ENCODE peak calls at places on chromosomes 5 and 9, in ten cellular contexts. One of them, this sample, is unnamed. For H3K4me1, the result is how much of the 10 kb centered on the place peaks cover.

GRCh38 chr9:78062710-78063109 is 31.1 kb upstream of the GNAQ start:
- DNase-seq in NT2/D1: no peak
- DNase-seq in prostate gland: no peak
- DNase-seq in neural progenitor cell: no peak
- DNase-seq in IMR-90: no peak
- DNase-seq in stomach: no peak
- DNase-seq in PC-9: no peak
- DNase-seq in mesendoderm: no peak
- DNase-seq in ovary: no peak
- DNase-seq in adipocyte: no peak
- DNase-seq in this sample: no peak

GRCh38 chr5:1874348-1874747 is 8.4 kb downstream of the IRX4 start:
- DNase-seq in NT2/D1: no peak
- DNase-seq in prostate gland: no peak
- DNase-seq in neural progenitor cell: no peak
- DNase-seq in IMR-90: no peak
- DNase-seq in stomach: no peak
- DNase-seq in PC-9: no peak
- DNase-seq in mesendoderm: no peak
- DNase-seq in ovary: no peak
- DNase-seq in adipocyte: no peak
- DNase-seq in this sample: no peak

GRCh38 chr9:114180701-114181582 is 25.6 kb downstream of the COL27A1 start:
- DNase-seq in NT2/D1: no peak
- DNase-seq in prostate gland: no peak
- DNase-seq in neural progenitor cell: peak
- DNase-seq in IMR-90: peak
- DNase-seq in stomach: no peak
- DNase-seq in PC-9: no peak
- DNase-seq in mesendoderm: no peak
- DNase-seq in ovary: peak
- DNase-seq in adipocyte: peak
- DNase-seq in this sample: no peak

GRCh38 chr5:179837076-179838011 is 16.6 kb downstream of the SQSTM1 start:
- DNase-seq in NT2/D1: no peak
- DNase-seq in prostate gland: no peak
- DNase-seq in neural progenitor cell: no peak
- DNase-seq in IMR-90: no peak
- DNase-seq in stomach: no peak
- DNase-seq in PC-9: no peak
- DNase-seq in mesendoderm: no peak
- DNase-seq in ovary: no peak
- DNase-seq in adipocyte: no peak
- DNase-seq in this sample: no peak

GRCh38 chr9:104177003-104177611 is 83.0 kb downstream of the SMC2 start:
- DNase-seq in NT2/D1: peak
- DNase-seq in prostate gland: no peak
- DNase-seq in neural progenitor cell: peak
- DNase-seq in IMR-90: no peak
- DNase-seq in stomach: no peak
- DNase-seq in PC-9: no peak
- DNase-seq in mesendoderm: peak
- DNase-seq in ovary: no peak
- DNase-seq in adipocyte: peak
- DNase-seq in this sample: peak

GRCh38 chr9:92561374-92562329 is 25.9 kb upstream of the ECM2 start:
- DNase-seq in NT2/D1: no peak
- DNase-seq in prostate gland: no peak
- DNase-seq in neural progenitor cell: no peak
- DNase-seq in IMR-90: peak
- DNase-seq in stomach: no peak
- DNase-seq in PC-9: peak
- DNase-seq in mesendoderm: no peak
- DNase-seq in ovary: no peak
- DNase-seq in adipocyte: peak
- DNase-seq in this sample: no peak

GRCh38 chr5:132635873-132636272 is 22.1 kb upstream of the IL13 start:
- DNase-seq in NT2/D1: no peak
- DNase-seq in prostate gland: no peak
- DNase-seq in neural progenitor cell: no peak
- DNase-seq in IMR-90: no peak
- DNase-seq in stomach: no peak
- DNase-seq in PC-9: no peak
- DNase-seq in mesendoderm: peak
- DNase-seq in ovary: no peak
- DNase-seq in adipocyte: no peak
- DNase-seq in this sample: no peak

GRCh38 chr5:1243487-1244152 is 18.4 kb downstream of the SLC6A18 start:
- DNase-seq in NT2/D1: no peak
- DNase-seq in prostate gland: no peak
- DNase-seq in neural progenitor cell: peak
- DNase-seq in IMR-90: no peak
- DNase-seq in stomach: no peak
- DNase-seq in PC-9: no peak
- DNase-seq in mesendoderm: peak
- DNase-seq in ovary: no peak
- DNase-seq in adipocyte: no peak
- DNase-seq in this sample: no peak

GRCh38 chr9:115999498-115999897 is 154.1 kb upstream of the PAPPA start:
- DNase-seq in NT2/D1: no peak
- DNase-seq in prostate gland: no peak
- DNase-seq in neural progenitor cell: no peak
- DNase-seq in IMR-90: peak
- DNase-seq in stomach: no peak
- DNase-seq in PC-9: peak
- DNase-seq in mesendoderm: no peak
- DNase-seq in ovary: no peak
- DNase-seq in adipocyte: peak
- DNase-seq in this sample: no peak

GRCh38 chr5:36090033-36090432 is 23.4 kb upstream of the UGT3A2 start:
- DNase-seq in NT2/D1: peak
- DNase-seq in prostate gland: no peak
- DNase-seq in neural progenitor cell: peak
- DNase-seq in IMR-90: peak
- DNase-seq in stomach: no peak
- DNase-seq in PC-9: peak
- DNase-seq in mesendoderm: peak
- DNase-seq in ovary: no peak
- DNase-seq in adipocyte: peak
- DNase-seq in this sample: no peak

DNA sequence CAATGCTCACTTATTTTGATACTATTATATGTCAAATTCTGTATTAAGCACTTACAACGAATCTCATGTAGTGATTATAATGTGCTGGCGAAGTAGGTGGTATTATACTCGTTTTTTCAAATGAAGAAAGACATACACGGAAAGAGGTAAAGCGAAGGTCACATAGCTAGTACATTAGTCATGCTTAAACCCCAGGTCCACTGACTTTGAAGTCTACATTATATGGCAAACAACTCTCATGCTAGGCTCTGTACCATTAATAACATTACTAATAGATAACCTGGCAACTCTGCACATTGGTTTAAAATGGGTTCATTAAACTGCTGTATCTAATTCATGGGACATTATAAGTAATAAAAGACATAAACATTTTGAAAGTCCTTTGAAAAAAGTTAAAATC is 21.3 kb downstream of the FYB1 start:
- DNase-seq in NT2/D1: no peak
- DNase-seq in prostate gland: no peak
- DNase-seq in neural progenitor cell: no peak
- DNase-seq in IMR-90: no peak
- DNase-seq in stomach: no peak
- DNase-seq in PC-9: no peak
- DNase-seq in mesendoderm: no peak
- DNase-seq in ovary: no peak
- DNase-seq in adipocyte: no peak
- DNase-seq in this sample: no peak
- H3K4me1 ChIP-seq in NT2/D1: under half
- H3K4me1 ChIP-seq in prostate gland: under half
- H3K4me1 ChIP-seq in neural progenitor cell: under half
- H3K4me1 ChIP-seq in IMR-90: under half
- H3K4me1 ChIP-seq in stomach: under half
- H3K4me1 ChIP-seq in PC-9: half or more
- H3K4me1 ChIP-seq in mesendoderm: under half
- H3K4me1 ChIP-seq in ovary: under half
- H3K4me1 ChIP-seq in adipocyte: under half
- H3K4me1 ChIP-seq in this sample: under half

DNA sequence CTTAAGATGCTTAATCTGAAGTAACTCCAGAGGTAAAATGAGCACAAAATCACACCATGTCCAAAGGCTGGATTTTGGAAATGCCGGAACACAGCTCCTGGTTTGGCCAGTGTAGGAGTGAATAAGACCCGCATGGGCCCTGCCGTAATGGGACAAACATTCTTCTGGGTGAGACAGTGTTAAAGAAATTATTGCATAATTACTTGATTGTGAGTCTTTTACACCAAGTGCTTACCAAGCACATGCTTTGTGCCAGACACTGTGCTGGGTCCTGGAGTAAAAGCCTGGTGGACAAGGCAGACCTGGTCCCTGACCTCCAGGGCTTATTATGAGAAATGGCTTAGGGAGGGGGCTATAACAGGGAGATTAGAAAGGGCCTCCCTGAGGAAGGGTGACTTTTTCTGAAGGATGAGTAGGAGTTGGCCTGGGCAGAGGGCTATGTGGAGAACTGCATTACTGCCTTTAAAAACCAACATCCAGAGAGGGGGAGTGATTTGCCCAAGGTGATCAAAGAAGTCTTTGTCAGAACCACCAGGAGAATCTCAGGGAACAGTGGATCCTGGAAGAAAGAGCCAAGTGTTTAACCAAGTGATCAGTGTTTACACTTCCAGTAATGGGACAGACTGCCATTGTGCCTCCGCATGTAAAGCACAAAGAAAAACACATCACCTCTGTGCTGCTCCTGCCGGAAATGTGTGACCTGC is 3.5 kb downstream of the PDE6A start:
- DNase-seq in NT2/D1: no peak
- DNase-seq in prostate gland: peak
- DNase-seq in neural progenitor cell: no peak
- DNase-seq in IMR-90: no peak
- DNase-seq in stomach: no peak
- DNase-seq in PC-9: no peak
- DNase-seq in mesendoderm: no peak
- DNase-seq in ovary: no peak
- DNase-seq in adipocyte: no peak
- DNase-seq in this sample: no peak
- H3K4me1 ChIP-seq in NT2/D1: under half
- H3K4me1 ChIP-seq in prostate gland: under half
- H3K4me1 ChIP-seq in neural progenitor cell: under half
- H3K4me1 ChIP-seq in IMR-90: under half
- H3K4me1 ChIP-seq in stomach: under half
- H3K4me1 ChIP-seq in PC-9: half or more
- H3K4me1 ChIP-seq in mesendoderm: under half
- H3K4me1 ChIP-seq in ovary: under half
- H3K4me1 ChIP-seq in adipocyte: under half
- H3K4me1 ChIP-seq in this sample: under half

GRCh38 chr5:143199161-143199560 is 204.3 kb downstream of the NR3C1 start:
- DNase-seq in NT2/D1: no peak
- DNase-seq in prostate gland: no peak
- DNase-seq in neural progenitor cell: no peak
- DNase-seq in IMR-90: no peak
- DNase-seq in stomach: no peak
- DNase-seq in PC-9: no peak
- DNase-seq in mesendoderm: no peak
- DNase-seq in ovary: no peak
- DNase-seq in adipocyte: no peak
- DNase-seq in this sample: no peak

GRCh38 chr5:143198332-143198731 is 205.2 kb downstream of the NR3C1 start:
- DNase-seq in NT2/D1: no peak
- DNase-seq in prostate gland: no peak
- DNase-seq in neural progenitor cell: no peak
- DNase-seq in IMR-90: no peak
- DNase-seq in stomach: no peak
- DNase-seq in PC-9: no peak
- DNase-seq in mesendoderm: no peak
- DNase-seq in ovary: no peak
- DNase-seq in adipocyte: no peak
- DNase-seq in this sample: no peak

GRCh38 chr5:143201589-143201988 is 201.9 kb downstream of the NR3C1 start:
- DNase-seq in NT2/D1: no peak
- DNase-seq in prostate gland: no peak
- DNase-seq in neural progenitor cell: no peak
- DNase-seq in IMR-90: peak
- DNase-seq in stomach: no peak
- DNase-seq in PC-9: no peak
- DNase-seq in mesendoderm: no peak
- DNase-seq in ovary: no peak
- DNase-seq in adipocyte: peak
- DNase-seq in this sample: no peak

GRCh38 chr5:143199843-143200242 is 203.6 kb downstream of the NR3C1 start:
- DNase-seq in NT2/D1: no peak
- DNase-seq in prostate gland: no peak
- DNase-seq in neural progenitor cell: no peak
- DNase-seq in IMR-90: no peak
- DNase-seq in stomach: no peak
- DNase-seq in PC-9: no peak
- DNase-seq in mesendoderm: no peak
- DNase-seq in ovary: no peak
- DNase-seq in adipocyte: no peak
- DNase-seq in this sample: no peak

DNA sequence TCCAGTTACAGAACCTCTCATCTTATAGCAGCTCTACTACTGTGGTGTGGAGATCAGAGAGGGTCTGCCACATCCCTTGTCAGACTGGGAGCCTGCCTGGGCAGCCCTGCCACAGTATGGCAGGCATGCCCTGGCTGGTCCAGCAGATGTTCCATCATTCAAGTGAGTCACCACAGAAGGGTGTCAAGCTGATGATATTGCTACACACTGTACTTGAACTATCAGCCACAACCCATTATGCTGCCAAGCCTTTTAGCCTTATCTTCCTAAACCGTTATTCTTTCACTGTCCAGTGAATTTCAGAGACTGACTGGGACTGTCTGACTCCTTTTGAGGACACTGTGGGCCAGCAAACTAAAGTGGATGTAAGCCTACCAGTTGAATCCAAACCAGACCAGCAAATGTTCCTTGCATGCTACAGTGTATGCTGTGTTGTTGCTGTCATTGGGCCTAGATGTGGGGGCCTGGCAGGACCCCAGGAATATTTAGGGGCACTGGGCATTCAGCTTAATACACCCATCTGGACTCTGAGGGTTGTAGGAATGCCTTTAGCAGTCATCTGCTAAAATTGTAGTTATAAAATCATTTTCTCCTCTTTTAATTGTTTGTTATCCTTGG is 202.6 kb downstream of the NR3C1 start:
- DNase-seq in NT2/D1: no peak
- DNase-seq in prostate gland: no peak
- DNase-seq in neural progenitor cell: no peak
- DNase-seq in IMR-90: peak
- DNase-seq in stomach: no peak
- DNase-seq in PC-9: no peak
- DNase-seq in mesendoderm: no peak
- DNase-seq in ovary: no peak
- DNase-seq in adipocyte: peak
- DNase-seq in this sample: no peak
- H3K4me1 ChIP-seq in NT2/D1: under half
- H3K4me1 ChIP-seq in prostate gland: under half
- H3K4me1 ChIP-seq in neural progenitor cell: under half
- H3K4me1 ChIP-seq in IMR-90: under half
- H3K4me1 ChIP-seq in stomach: under half
- H3K4me1 ChIP-seq in PC-9: under half
- H3K4me1 ChIP-seq in mesendoderm: under half
- H3K4me1 ChIP-seq in ovary: under half
- H3K4me1 ChIP-seq in adipocyte: under half
- H3K4me1 ChIP-seq in this sample: under half

GRCh38 chr5:119353686-119354366 is 2.0 kb upstream of the TNFAIP8 start:
- DNase-seq in NT2/D1: no peak
- DNase-seq in prostate gland: no peak
- DNase-seq in neural progenitor cell: no peak
- DNase-seq in IMR-90: no peak
- DNase-seq in stomach: no peak
- DNase-seq in PC-9: no peak
- DNase-seq in mesendoderm: no peak
- DNase-seq in ovary: no peak
- DNase-seq in adipocyte: no peak
- DNase-seq in this sample: no peak
- H3K4me1 ChIP-seq in NT2/D1: under half
- H3K4me1 ChIP-seq in prostate gland: under half
- H3K4me1 ChIP-seq in neural progenitor cell: under half
- H3K4me1 ChIP-seq in IMR-90: under half
- H3K4me1 ChIP-seq in stomach: half or more
- H3K4me1 ChIP-seq in PC-9: under half
- H3K4me1 ChIP-seq in mesendoderm: under half
- H3K4me1 ChIP-seq in ovary: under half
- H3K4me1 ChIP-seq in adipocyte: under half
- H3K4me1 ChIP-seq in this sample: under half